ENCODE peak calls at places on chromosomes 16 and 17, in nine cellular contexts. J, D, R, Y, N, L, Q, O and H are unnamed samples.
A peak's percentile ranks its signal among the peaks of the same experiment; 100 is the strongest.

GRCh38 chr17:64406321-64407200 is 15.9 kb upstream of the PECAM1 start:
- DNase-seq in N (peak; percentile 39), D (no peak), R (no peak), L (peak; percentile 46), J (no peak), O (no peak), Q (no peak), Y (no peak), H (no peak)

GRCh38 chr16:6193718-6194117 is 1096.1 kb upstream of the EEF2KMT start:
- DNase-seq in D (no peak), Q (no peak), L (peak; percentile 94), Y (no peak), O (no peak), J (no peak), R (no peak), N (no peak), H (no peak)

GRCh38 chr17:32929288-32929574 is 1.3 kb downstream of the TMEM98 start:
- DNase-seq in R (no peak), Y (no peak), N (no peak), D (no peak), L (peak; percentile 87), Q (peak; percentile 16), J (no peak), O (no peak), H (no peak)

GRCh38 chr16:47660540-47660939 is 199.4 kb downstream of the PHKB start:
- DNase-seq in Y (no peak), Q (no peak), O (no peak), D (no peak), N (no peak), J (no peak), L (no peak), R (no peak), H (no peak)

GRCh38 chr17:50916708-50917417 is 50.7 kb upstream of the TOB1 start:
- DNase-seq in D (no peak), J (no peak), Y (no peak), O (no peak), R (no peak), L (no peak), Q (peak; percentile 17), N (peak; percentile 53), H (no peak)

GRCh38 chr16:50296807-50297206 is 30.5 kb downstream of the ADCY7 start:
- DNase-seq in D (no peak), N (peak; percentile 34), L (no peak), Q (no peak), Y (no peak), R (no peak), J (no peak), O (no peak), H (no peak)

GRCh38 chr16:86597126-86597879 is 19.0 kb downstream of the FOXL1 start:
- DNase-seq in O (no peak), D (no peak), Y (no peak), Q (no peak), L (no peak), R (no peak), J (no peak), N (no peak), H (no peak)

GRCh38 chr17:48587276-48588073 is 2.6 kb downstream of the HOXB3 start:
- DNase-seq in R (no peak), L (peak; percentile 94), Y (no peak), O (no peak), D (no peak), J (no peak), N (no peak), Q (peak; percentile 72), H (no peak)

GRCh38 chr17:41717408-41718286 is 5.5 kb downstream of the GAST start:
- DNase-seq in Q (peak; percentile 44), J (no peak), L (no peak), R (no peak), N (no peak), D (peak; percentile 35), O (peak; percentile 66), Y (no peak), H (no peak)

GRCh38 chr17:50925296-50925891 is 59.2 kb upstream of the TOB1 start:
- DNase-seq in D (no peak), L (no peak), N (no peak), J (no peak), R (no peak), O (no peak), Y (no peak), Q (no peak), H (no peak)

GRCh38 chr16:66900721-66901441 is 17.8 kb downstream of the CDH16 start:
- DNase-seq in J (no peak), N (no peak), O (no peak), L (peak; percentile 31), Q (no peak), R (no peak), D (no peak), Y (no peak), H (no peak)

GRCh38 chr17:19770985-19771710 is 23.1 kb upstream of the ALDH3A1 start:
- DNase-seq in J (no peak), Q (no peak), L (no peak), N (no peak), Y (no peak), D (no peak), O (no peak), R (no peak), H (no peak)